ENCODE peak calls at places on chromosome 10, in eight cellular contexts. One of them, this sample, is unnamed.

GRCh38 chr10:36711371-36711770 is 414.0 kb upstream of the ANKRD30A start:
- DNase-seq in AG04450: no peak
- DNase-seq in mammary epithelial cell: no peak
- DNase-seq in CD8-positive, alpha-beta T cell: no peak
- DNase-seq in coronary artery: no peak
- DNase-seq in RWPE1: no peak
- DNase-seq in body of pancreas: no peak
- DNase-seq in neural progenitor cell: no peak
- DNase-seq in this sample: no peak

GRCh38 chr10:88271736-88272135 is 311.4 kb downstream of the RNLS start:
- DNase-seq in AG04450: no peak
- DNase-seq in mammary epithelial cell: peak
- DNase-seq in CD8-positive, alpha-beta T cell: no peak
- DNase-seq in coronary artery: no peak
- DNase-seq in RWPE1: no peak
- DNase-seq in body of pancreas: peak
- DNase-seq in neural progenitor cell: no peak
- DNase-seq in this sample: no peak

GRCh38 chr10:59625842-59626522 is 83.7 kb downstream of the SLC16A9 start:
- DNase-seq in AG04450: peak
- DNase-seq in mammary epithelial cell: peak
- DNase-seq in CD8-positive, alpha-beta T cell: peak
- DNase-seq in coronary artery: no peak
- DNase-seq in RWPE1: peak
- DNase-seq in body of pancreas: peak
- DNase-seq in neural progenitor cell: peak
- DNase-seq in this sample: peak

GRCh38 chr10:121532465-121532864 is 65.8 kb downstream of the FGFR2 start:
- DNase-seq in AG04450: no peak
- DNase-seq in mammary epithelial cell: no peak
- DNase-seq in CD8-positive, alpha-beta T cell: no peak
- DNase-seq in coronary artery: no peak
- DNase-seq in RWPE1: no peak
- DNase-seq in body of pancreas: no peak
- DNase-seq in neural progenitor cell: peak
- DNase-seq in this sample: no peak

GRCh38 chr10:111113961-111114830 is 37.4 kb downstream of the ADRA2A start:
- DNase-seq in AG04450: no peak
- DNase-seq in mammary epithelial cell: no peak
- DNase-seq in CD8-positive, alpha-beta T cell: no peak
- DNase-seq in coronary artery: peak
- DNase-seq in RWPE1: no peak
- DNase-seq in body of pancreas: no peak
- DNase-seq in neural progenitor cell: no peak
- DNase-seq in this sample: no peak

GRCh38 chr10:85713885-85714284 is 652.7 kb downstream of the GRID1 start:
- DNase-seq in AG04450: no peak
- DNase-seq in mammary epithelial cell: no peak
- DNase-seq in CD8-positive, alpha-beta T cell: no peak
- DNase-seq in coronary artery: no peak
- DNase-seq in RWPE1: no peak
- DNase-seq in body of pancreas: no peak
- DNase-seq in neural progenitor cell: no peak
- DNase-seq in this sample: no peak

GRCh38 chr10:78307576-78307975 is 273.9 kb downstream of the RPS24 start:
- DNase-seq in AG04450: no peak
- DNase-seq in mammary epithelial cell: no peak
- DNase-seq in CD8-positive, alpha-beta T cell: no peak
- DNase-seq in coronary artery: peak
- DNase-seq in RWPE1: no peak
- DNase-seq in body of pancreas: no peak
- DNase-seq in neural progenitor cell: no peak
- DNase-seq in this sample: no peak

GRCh38 chr10:63494951-63495350 is 26.2 kb upstream of the REEP3 start:
- DNase-seq in AG04450: no peak
- DNase-seq in mammary epithelial cell: no peak
- DNase-seq in CD8-positive, alpha-beta T cell: no peak
- DNase-seq in coronary artery: no peak
- DNase-seq in RWPE1: no peak
- DNase-seq in body of pancreas: no peak
- DNase-seq in neural progenitor cell: peak
- DNase-seq in this sample: no peak

GRCh38 chr10:84348431-84348830 is 20.0 kb downstream of the CCSER2 start:
- DNase-seq in AG04450: no peak
- DNase-seq in mammary epithelial cell: no peak
- DNase-seq in CD8-positive, alpha-beta T cell: no peak
- DNase-seq in coronary artery: no peak
- DNase-seq in RWPE1: peak
- DNase-seq in body of pancreas: no peak
- DNase-seq in neural progenitor cell: no peak
- DNase-seq in this sample: no peak

GRCh38 chr10:69760086-69760485 is 41.6 kb upstream of the COL13A1 start:
- DNase-seq in AG04450: peak
- DNase-seq in mammary epithelial cell: no peak
- DNase-seq in CD8-positive, alpha-beta T cell: no peak
- DNase-seq in coronary artery: no peak
- DNase-seq in RWPE1: no peak
- DNase-seq in body of pancreas: no peak
- DNase-seq in neural progenitor cell: no peak
- DNase-seq in this sample: no peak

GRCh38 chr10:90917968-90918318 is 2.9 kb downstream of the ANKRD1 start:
- DNase-seq in AG04450: no peak
- DNase-seq in mammary epithelial cell: no peak
- DNase-seq in CD8-positive, alpha-beta T cell: no peak
- DNase-seq in coronary artery: no peak
- DNase-seq in RWPE1: no peak
- DNase-seq in body of pancreas: no peak
- DNase-seq in neural progenitor cell: no peak
- DNase-seq in this sample: no peak

GRCh38 chr10:71502851-71503250 is 106.1 kb downstream of the CDH23 start:
- DNase-seq in AG04450: no peak
- DNase-seq in mammary epithelial cell: no peak
- DNase-seq in CD8-positive, alpha-beta T cell: no peak
- DNase-seq in coronary artery: no peak
- DNase-seq in RWPE1: no peak
- DNase-seq in body of pancreas: no peak
- DNase-seq in neural progenitor cell: no peak
- DNase-seq in this sample: no peak

GRCh38 chr10:17878896-17879295 is 69.7 kb downstream of the MRC1 start:
- DNase-seq in AG04450: no peak
- DNase-seq in mammary epithelial cell: no peak
- DNase-seq in CD8-positive, alpha-beta T cell: no peak
- DNase-seq in coronary artery: no peak
- DNase-seq in RWPE1: no peak
- DNase-seq in body of pancreas: no peak
- DNase-seq in neural progenitor cell: no peak
- DNase-seq in this sample: no peak

GRCh38 chr10:108582387-108582786 is 1340.9 kb downstream of the XPNPEP1 start:
- DNase-seq in AG04450: no peak
- DNase-seq in mammary epithelial cell: no peak
- DNase-seq in CD8-positive, alpha-beta T cell: no peak
- DNase-seq in coronary artery: no peak
- DNase-seq in RWPE1: no peak
- DNase-seq in body of pancreas: no peak
- DNase-seq in neural progenitor cell: no peak
- DNase-seq in this sample: no peak

GRCh38 chr10:75294031-75294437 is 58.3 kb upstream of the COMTD1 start:
- DNase-seq in AG04450: no peak
- DNase-seq in mammary epithelial cell: no peak
- DNase-seq in CD8-positive, alpha-beta T cell: no peak
- DNase-seq in coronary artery: no peak
- DNase-seq in RWPE1: no peak
- DNase-seq in body of pancreas: no peak
- DNase-seq in neural progenitor cell: no peak
- DNase-seq in this sample: no peak

DNA sequence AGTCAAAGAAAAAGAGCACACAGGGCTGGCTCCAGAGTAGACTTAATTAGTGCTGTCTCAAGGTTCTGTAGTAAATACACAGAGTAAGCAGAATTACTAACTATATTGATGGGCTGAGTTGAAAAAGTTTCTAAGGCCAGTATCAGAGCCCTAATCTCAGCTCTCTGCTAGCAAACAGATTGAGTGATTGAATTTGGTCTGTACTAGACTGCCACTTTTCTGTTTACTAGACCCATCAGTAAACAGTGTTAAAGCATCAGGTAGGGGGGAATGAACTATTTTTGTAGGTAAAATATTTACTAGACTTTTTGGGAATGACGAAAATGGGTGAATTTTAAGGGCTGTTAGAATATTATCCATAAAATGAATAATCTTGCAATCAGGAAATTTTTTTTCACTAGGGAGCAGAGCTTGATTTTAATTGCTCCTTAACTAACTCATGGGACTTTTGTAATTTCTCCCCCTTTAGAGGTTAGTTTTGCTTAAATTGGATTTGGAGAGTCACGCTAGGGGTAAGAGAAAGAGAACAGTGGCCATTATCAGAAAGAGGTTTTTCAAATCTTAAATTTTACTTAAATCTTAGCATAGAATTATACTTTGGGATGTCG is 37.3 kb upstream of the RASGEF1A start:
- DNase-seq in AG04450: no peak
- DNase-seq in mammary epithelial cell: no peak
- DNase-seq in CD8-positive, alpha-beta T cell: no peak
- DNase-seq in coronary artery: no peak
- DNase-seq in RWPE1: no peak
- DNase-seq in body of pancreas: no peak
- DNase-seq in neural progenitor cell: no peak
- DNase-seq in this sample: no peak
- H3K27ac ChIP-seq in AG04450: no peak
- H3K27ac ChIP-seq in mammary epithelial cell: no peak
- H3K27ac ChIP-seq in CD8-positive, alpha-beta T cell: no peak
- H3K27ac ChIP-seq in coronary artery: no peak
- H3K27ac ChIP-seq in RWPE1: no peak
- H3K27ac ChIP-seq in body of pancreas: no peak
- H3K27ac ChIP-seq in neural progenitor cell: no peak
- H3K27ac ChIP-seq in this sample: no peak

GRCh38 chr10:30784521-30784895 is 155.0 kb upstream of the LYZL2 start:
- DNase-seq in AG04450: no peak
- DNase-seq in mammary epithelial cell: no peak
- DNase-seq in CD8-positive, alpha-beta T cell: no peak
- DNase-seq in coronary artery: no peak
- DNase-seq in RWPE1: no peak
- DNase-seq in body of pancreas: no peak
- DNase-seq in neural progenitor cell: no peak
- DNase-seq in this sample: no peak
- H3K27ac ChIP-seq in AG04450: peak
- H3K27ac ChIP-seq in mammary epithelial cell: no peak
- H3K27ac ChIP-seq in CD8-positive, alpha-beta T cell: peak
- H3K27ac ChIP-seq in coronary artery: peak
- H3K27ac ChIP-seq in RWPE1: no peak
- H3K27ac ChIP-seq in body of pancreas: peak
- H3K27ac ChIP-seq in neural progenitor cell: peak
- H3K27ac ChIP-seq in this sample: no peak

GRCh38 chr10:97333601-97334369 is 744 bp downstream of the FRAT2 start:
- DNase-seq in AG04450: no peak
- DNase-seq in mammary epithelial cell: peak
- DNase-seq in CD8-positive, alpha-beta T cell: peak
- DNase-seq in coronary artery: no peak
- DNase-seq in RWPE1: peak
- DNase-seq in body of pancreas: peak
- DNase-seq in neural progenitor cell: peak
- DNase-seq in this sample: no peak

GRCh38 chr10:97333351-97333600 is 1.3 kb downstream of the FRAT2 start:
- DNase-seq in AG04450: peak
- DNase-seq in mammary epithelial cell: no peak
- DNase-seq in CD8-positive, alpha-beta T cell: no peak
- DNase-seq in coronary artery: no peak
- DNase-seq in RWPE1: peak
- DNase-seq in body of pancreas: no peak
- DNase-seq in neural progenitor cell: peak
- DNase-seq in this sample: no peak

GRCh38 chr10:97334370-97335175 is at the start of gene FRAT2:
- DNase-seq in AG04450: peak
- DNase-seq in mammary epithelial cell: peak
- DNase-seq in CD8-positive, alpha-beta T cell: peak
- DNase-seq in coronary artery: peak
- DNase-seq in RWPE1: peak
- DNase-seq in body of pancreas: peak
- DNase-seq in neural progenitor cell: peak
- DNase-seq in this sample: peak

GRCh38 chr10:97331304-97331703 is 3.2 kb downstream of the FRAT2 start:
- DNase-seq in AG04450: no peak
- DNase-seq in mammary epithelial cell: no peak
- DNase-seq in CD8-positive, alpha-beta T cell: no peak
- DNase-seq in coronary artery: no peak
- DNase-seq in RWPE1: no peak
- DNase-seq in body of pancreas: no peak
- DNase-seq in neural progenitor cell: no peak
- DNase-seq in this sample: no peak

DNA sequence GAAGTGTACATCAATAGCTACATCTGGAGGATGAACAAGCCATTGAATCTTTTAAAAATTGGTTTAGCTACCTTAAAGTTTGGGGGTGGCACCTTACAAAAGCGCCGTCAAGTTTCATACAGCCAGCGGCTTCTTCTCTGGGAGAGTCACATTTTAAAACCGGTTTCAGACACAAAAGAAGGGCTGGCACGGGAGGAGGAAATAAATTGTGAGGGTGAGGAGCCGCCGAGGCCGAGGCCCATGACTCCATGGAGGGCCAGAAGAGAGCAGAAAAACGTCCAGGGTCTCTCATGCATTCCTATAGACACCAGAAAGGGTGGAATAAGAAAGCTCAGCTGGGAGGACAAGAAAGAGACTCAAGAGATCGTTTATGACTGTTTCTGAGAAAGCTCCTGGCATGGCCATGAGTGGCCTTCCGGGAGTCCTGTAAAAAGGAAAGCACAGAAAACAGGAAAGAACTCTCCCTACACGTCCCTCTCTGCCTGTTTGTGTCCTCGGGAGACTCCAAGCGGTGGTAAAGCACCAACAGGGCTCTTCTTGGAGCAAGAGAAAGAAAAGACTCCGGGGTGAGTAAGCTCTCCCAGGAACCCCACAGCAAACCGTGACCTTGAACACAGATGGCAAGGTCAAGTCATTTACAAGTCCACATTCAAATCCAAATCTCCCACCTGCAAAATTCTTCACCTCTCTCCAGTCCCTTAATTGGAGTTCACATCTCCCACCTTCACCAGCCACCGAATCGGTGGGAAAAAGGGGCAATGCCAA is 1.8 kb downstream of the FRAT2 start:
- DNase-seq in AG04450: peak
- DNase-seq in mammary epithelial cell: peak
- DNase-seq in CD8-positive, alpha-beta T cell: no peak
- DNase-seq in coronary artery: no peak
- DNase-seq in RWPE1: peak
- DNase-seq in body of pancreas: peak
- DNase-seq in neural progenitor cell: peak
- DNase-seq in this sample: no peak
- H3K27ac ChIP-seq in AG04450: peak
- H3K27ac ChIP-seq in mammary epithelial cell: peak
- H3K27ac ChIP-seq in CD8-positive, alpha-beta T cell: peak
- H3K27ac ChIP-seq in coronary artery: peak
- H3K27ac ChIP-seq in RWPE1: peak
- H3K27ac ChIP-seq in body of pancreas: peak
- H3K27ac ChIP-seq in neural progenitor cell: no peak
- H3K27ac ChIP-seq in this sample: peak

DNA sequence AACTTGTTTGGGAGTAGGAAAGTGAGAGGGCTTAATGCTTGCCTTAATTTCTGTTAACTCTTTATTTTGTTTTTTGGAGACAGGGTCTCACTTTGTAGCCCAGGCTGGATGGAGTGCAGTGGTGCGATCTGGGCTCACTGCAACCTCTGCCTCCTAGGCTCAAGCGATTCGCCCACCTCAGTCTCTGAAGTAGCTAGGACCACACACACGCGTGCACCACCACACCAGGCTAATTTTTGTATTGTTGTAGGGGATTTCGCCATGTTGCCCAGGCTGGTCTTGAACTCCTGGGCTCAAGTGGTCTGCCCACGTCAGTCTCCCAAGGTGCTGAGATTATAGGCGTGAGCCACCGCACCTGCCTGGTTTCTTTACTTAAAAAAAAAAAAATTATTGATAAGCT is 1.9 kb downstream of the PPP2R2D start:
- DNase-seq in AG04450: no peak
- DNase-seq in mammary epithelial cell: no peak
- DNase-seq in CD8-positive, alpha-beta T cell: no peak
- DNase-seq in coronary artery: no peak
- DNase-seq in RWPE1: no peak
- DNase-seq in body of pancreas: no peak
- DNase-seq in neural progenitor cell: no peak
- DNase-seq in this sample: no peak
- H3K27ac ChIP-seq in AG04450: no peak
- H3K27ac ChIP-seq in mammary epithelial cell: peak
- H3K27ac ChIP-seq in CD8-positive, alpha-beta T cell: no peak
- H3K27ac ChIP-seq in coronary artery: no peak
- H3K27ac ChIP-seq in RWPE1: peak
- H3K27ac ChIP-seq in body of pancreas: peak
- H3K27ac ChIP-seq in neural progenitor cell: no peak
- H3K27ac ChIP-seq in this sample: peak